ENCODE peak calls at places on chromosomes 2 and 18, in six cellular contexts. One of them, this sample, is unnamed.
A peak's percentile ranks its signal among the peaks of the same experiment; 100 is the strongest.

GRCh38 chr2:161120775-161121174 is 39.5 kb upstream of the TANK start:
- DNase-seq in mammary epithelial cell: no peak
- DNase-seq in fibroblast of the aortic adventitia: no peak
- DNase-seq in lower lobe of right lung: no peak
- DNase-seq in hepatocyte: no peak
- DNase-seq in CD4-positive, alpha-beta memory T cell: no peak
- DNase-seq in this sample: no peak

GRCh38 chr2:29065479-29065847 is 8.9 kb downstream of the PCARE start:
- DNase-seq in mammary epithelial cell: peak; percentile 29
- DNase-seq in fibroblast of the aortic adventitia: no peak
- DNase-seq in lower lobe of right lung: no peak
- DNase-seq in hepatocyte: no peak
- DNase-seq in CD4-positive, alpha-beta memory T cell: no peak
- DNase-seq in this sample: no peak

GRCh38 chr2:238182362-238182761 is 21.1 kb downstream of the ILKAP start:
- DNase-seq in mammary epithelial cell: no peak
- DNase-seq in fibroblast of the aortic adventitia: no peak
- DNase-seq in lower lobe of right lung: no peak
- DNase-seq in hepatocyte: no peak
- DNase-seq in CD4-positive, alpha-beta memory T cell: no peak
- DNase-seq in this sample: no peak

GRCh38 chr2:63023444-63023843 is 27.2 kb upstream of the OTX1 start:
- DNase-seq in mammary epithelial cell: peak; percentile 25
- DNase-seq in fibroblast of the aortic adventitia: peak; percentile 30
- DNase-seq in lower lobe of right lung: no peak
- DNase-seq in hepatocyte: peak; percentile 11
- DNase-seq in CD4-positive, alpha-beta memory T cell: no peak
- DNase-seq in this sample: no peak

GRCh38 chr2:207813221-207813916 is 43.7 kb upstream of the FZD5 start:
- DNase-seq in mammary epithelial cell: no peak
- DNase-seq in fibroblast of the aortic adventitia: no peak
- DNase-seq in lower lobe of right lung: no peak
- DNase-seq in hepatocyte: no peak
- DNase-seq in CD4-positive, alpha-beta memory T cell: no peak
- DNase-seq in this sample: no peak

GRCh38 chr2:215979615-215980014 is 33.7 kb downstream of the MREG start:
- DNase-seq in mammary epithelial cell: no peak
- DNase-seq in fibroblast of the aortic adventitia: no peak
- DNase-seq in lower lobe of right lung: no peak
- DNase-seq in hepatocyte: no peak
- DNase-seq in CD4-positive, alpha-beta memory T cell: peak; percentile 10
- DNase-seq in this sample: no peak

GRCh38 chr2:6067806-6068205 is 375.6 kb downstream of the SOX11 start:
- DNase-seq in mammary epithelial cell: no peak
- DNase-seq in fibroblast of the aortic adventitia: no peak
- DNase-seq in lower lobe of right lung: no peak
- DNase-seq in hepatocyte: no peak
- DNase-seq in CD4-positive, alpha-beta memory T cell: no peak
- DNase-seq in this sample: no peak

GRCh38 chr2:189276277-189276676 is 96.7 kb upstream of the COL5A2 start:
- DNase-seq in mammary epithelial cell: peak; percentile 87
- DNase-seq in fibroblast of the aortic adventitia: peak; percentile 94
- DNase-seq in lower lobe of right lung: no peak
- DNase-seq in hepatocyte: peak; percentile 33
- DNase-seq in CD4-positive, alpha-beta memory T cell: no peak
- DNase-seq in this sample: no peak

GRCh38 chr2:62586981-62587380 is 81.0 kb upstream of the TMEM17 start:
- DNase-seq in mammary epithelial cell: peak; percentile 85
- DNase-seq in fibroblast of the aortic adventitia: no peak
- DNase-seq in lower lobe of right lung: no peak
- DNase-seq in hepatocyte: no peak
- DNase-seq in CD4-positive, alpha-beta memory T cell: no peak
- DNase-seq in this sample: no peak

GRCh38 chr2:211836409-211836808 is 702.2 kb downstream of the ERBB4 start:
- DNase-seq in mammary epithelial cell: peak; percentile 8
- DNase-seq in fibroblast of the aortic adventitia: no peak
- DNase-seq in lower lobe of right lung: no peak
- DNase-seq in hepatocyte: no peak
- DNase-seq in CD4-positive, alpha-beta memory T cell: no peak
- DNase-seq in this sample: no peak

GRCh38 chr2:191580581-191580980 is 97.4 kb upstream of the NABP1 start:
- DNase-seq in mammary epithelial cell: no peak
- DNase-seq in fibroblast of the aortic adventitia: peak; percentile 50
- DNase-seq in lower lobe of right lung: no peak
- DNase-seq in hepatocyte: no peak
- DNase-seq in CD4-positive, alpha-beta memory T cell: no peak
- DNase-seq in this sample: no peak

GRCh38 chr2:65730186-65730585 is 297.8 kb upstream of the SPRED2 start:
- DNase-seq in mammary epithelial cell: no peak
- DNase-seq in fibroblast of the aortic adventitia: no peak
- DNase-seq in lower lobe of right lung: no peak
- DNase-seq in hepatocyte: no peak
- DNase-seq in CD4-positive, alpha-beta memory T cell: no peak
- DNase-seq in this sample: no peak

GRCh38 chr2:217732995-217733394 is 269.8 kb downstream of the TNS1 start:
- DNase-seq in mammary epithelial cell: no peak
- DNase-seq in fibroblast of the aortic adventitia: peak; percentile 37
- DNase-seq in lower lobe of right lung: no peak
- DNase-seq in hepatocyte: no peak
- DNase-seq in CD4-positive, alpha-beta memory T cell: no peak
- DNase-seq in this sample: no peak

GRCh38 chr2:136134126-136134525 is 16.2 kb upstream of the CXCR4 start:
- DNase-seq in mammary epithelial cell: no peak
- DNase-seq in fibroblast of the aortic adventitia: no peak
- DNase-seq in lower lobe of right lung: no peak
- DNase-seq in hepatocyte: no peak
- DNase-seq in CD4-positive, alpha-beta memory T cell: peak; percentile 66
- DNase-seq in this sample: no peak

GRCh38 chr2:63652063-63652985 is 63.6 kb downstream of the MDH1 start:
- DNase-seq in mammary epithelial cell: no peak
- DNase-seq in fibroblast of the aortic adventitia: no peak
- DNase-seq in lower lobe of right lung: no peak
- DNase-seq in hepatocyte: no peak
- DNase-seq in CD4-positive, alpha-beta memory T cell: no peak
- DNase-seq in this sample: no peak

GRCh38 chr2:177036754-177037153 is 175.8 kb upstream of the HNRNPA3 start:
- DNase-seq in mammary epithelial cell: no peak
- DNase-seq in fibroblast of the aortic adventitia: no peak
- DNase-seq in lower lobe of right lung: no peak
- DNase-seq in hepatocyte: no peak
- DNase-seq in CD4-positive, alpha-beta memory T cell: no peak
- DNase-seq in this sample: no peak

GRCh38 chr2:128695646-128696240 is 377.1 kb upstream of the HS6ST1 start:
- DNase-seq in mammary epithelial cell: no peak
- DNase-seq in fibroblast of the aortic adventitia: no peak
- DNase-seq in lower lobe of right lung: no peak
- DNase-seq in hepatocyte: no peak
- DNase-seq in CD4-positive, alpha-beta memory T cell: no peak
- DNase-seq in this sample: no peak

GRCh38 chr2:20242727-20243377 is 17.9 kb upstream of the SDC1 start:
- DNase-seq in mammary epithelial cell: no peak
- DNase-seq in fibroblast of the aortic adventitia: no peak
- DNase-seq in lower lobe of right lung: no peak
- DNase-seq in hepatocyte: no peak
- DNase-seq in CD4-positive, alpha-beta memory T cell: no peak
- DNase-seq in this sample: no peak

GRCh38 chr2:105697781-105698449 is 46.8 kb upstream of the NCK2 start:
- DNase-seq in mammary epithelial cell: no peak
- DNase-seq in fibroblast of the aortic adventitia: no peak
- DNase-seq in lower lobe of right lung: no peak
- DNase-seq in hepatocyte: no peak
- DNase-seq in CD4-positive, alpha-beta memory T cell: no peak
- DNase-seq in this sample: no peak

GRCh38 chr18:5868218-5868904 is 27.0 kb downstream of the TMEM200C start:
- DNase-seq in mammary epithelial cell: peak; percentile 66
- DNase-seq in fibroblast of the aortic adventitia: peak; percentile 92
- DNase-seq in lower lobe of right lung: peak; percentile 59
- DNase-seq in hepatocyte: peak; percentile 94
- DNase-seq in CD4-positive, alpha-beta memory T cell: no peak
- DNase-seq in this sample: peak; percentile 18

DNA sequence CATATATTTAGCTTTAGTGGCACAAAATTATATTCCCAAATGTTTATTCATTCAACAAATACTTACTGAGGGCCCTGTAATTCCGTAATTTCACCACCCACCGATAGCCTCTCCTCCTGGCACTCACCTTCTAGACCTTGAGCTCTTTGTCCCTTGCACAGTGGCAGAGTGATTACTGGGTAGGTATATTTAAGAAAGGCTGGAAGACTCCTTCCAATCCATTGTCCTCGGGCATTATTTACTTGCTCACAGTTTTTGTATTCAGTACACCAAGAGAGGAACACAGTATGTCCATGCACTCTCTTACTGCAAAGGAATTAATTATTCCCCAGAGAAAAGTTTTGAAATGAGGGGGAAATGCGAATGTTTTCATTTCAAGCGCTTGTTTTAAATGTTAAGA is 1.1 kb upstream of the CDCA7 start:
- DNase-seq in mammary epithelial cell: no peak
- DNase-seq in fibroblast of the aortic adventitia: no peak
- DNase-seq in lower lobe of right lung: no peak
- DNase-seq in hepatocyte: no peak
- DNase-seq in CD4-positive, alpha-beta memory T cell: no peak
- DNase-seq in this sample: no peak
- H3K4me3 ChIP-seq in mammary epithelial cell: no peak overlapping the region
- H3K4me3 ChIP-seq in fibroblast of the aortic adventitia: no peak overlapping the region
- H3K4me3 ChIP-seq in lower lobe of right lung: no peak overlapping the region
- H3K4me3 ChIP-seq in hepatocyte: no peak overlapping the region
- H3K4me3 ChIP-seq in CD4-positive, alpha-beta memory T cell: no peak overlapping the region
- H3K4me3 ChIP-seq in this sample: no peak overlapping the region

GRCh38 chr2:8659735-8660492 is 21.9 kb upstream of the ID2 start:
- DNase-seq in mammary epithelial cell: no peak
- DNase-seq in fibroblast of the aortic adventitia: no peak
- DNase-seq in lower lobe of right lung: no peak
- DNase-seq in hepatocyte: no peak
- DNase-seq in CD4-positive, alpha-beta memory T cell: no peak
- DNase-seq in this sample: no peak

GRCh38 chr2:8656811-8657210 is 25.0 kb upstream of the ID2 start:
- DNase-seq in mammary epithelial cell: no peak
- DNase-seq in fibroblast of the aortic adventitia: no peak
- DNase-seq in lower lobe of right lung: no peak
- DNase-seq in hepatocyte: no peak
- DNase-seq in CD4-positive, alpha-beta memory T cell: no peak
- DNase-seq in this sample: no peak

GRCh38 chr2:8659092-8659734 is 22.6 kb upstream of the ID2 start:
- DNase-seq in mammary epithelial cell: no peak
- DNase-seq in fibroblast of the aortic adventitia: no peak
- DNase-seq in lower lobe of right lung: no peak
- DNase-seq in hepatocyte: no peak
- DNase-seq in CD4-positive, alpha-beta memory T cell: no peak
- DNase-seq in this sample: peak; percentile 65

GRCh38 chr2:8657423-8658062 is 24.3 kb upstream of the ID2 start:
- DNase-seq in mammary epithelial cell: no peak
- DNase-seq in fibroblast of the aortic adventitia: no peak
- DNase-seq in lower lobe of right lung: no peak
- DNase-seq in hepatocyte: no peak
- DNase-seq in CD4-positive, alpha-beta memory T cell: no peak
- DNase-seq in this sample: no peak

GRCh38 chr2:8658064-8658862 is 23.6 kb upstream of the ID2 start:
- DNase-seq in mammary epithelial cell: no peak
- DNase-seq in fibroblast of the aortic adventitia: no peak
- DNase-seq in lower lobe of right lung: no peak
- DNase-seq in hepatocyte: no peak
- DNase-seq in CD4-positive, alpha-beta memory T cell: no peak
- DNase-seq in this sample: no peak
- H3K4me3 ChIP-seq in mammary epithelial cell: no peak overlapping the region
- H3K4me3 ChIP-seq in fibroblast of the aortic adventitia: no peak overlapping the region
- H3K4me3 ChIP-seq in lower lobe of right lung: no peak overlapping the region
- H3K4me3 ChIP-seq in hepatocyte: no peak overlapping the region
- H3K4me3 ChIP-seq in CD4-positive, alpha-beta memory T cell: no peak overlapping the region
- H3K4me3 ChIP-seq in this sample: no peak overlapping the region

GRCh38 chr2:233161730-233162129 is 89.7 kb upstream of the ATG16L1 start:
- DNase-seq in mammary epithelial cell: no peak
- DNase-seq in fibroblast of the aortic adventitia: no peak
- DNase-seq in lower lobe of right lung: no peak
- DNase-seq in hepatocyte: no peak
- DNase-seq in CD4-positive, alpha-beta memory T cell: no peak
- DNase-seq in this sample: no peak
- H3K4me3 ChIP-seq in mammary epithelial cell: no peak overlapping the region
- H3K4me3 ChIP-seq in fibroblast of the aortic adventitia: no peak overlapping the region
- H3K4me3 ChIP-seq in lower lobe of right lung: no peak overlapping the region
- H3K4me3 ChIP-seq in hepatocyte: no peak overlapping the region
- H3K4me3 ChIP-seq in CD4-positive, alpha-beta memory T cell: no peak overlapping the region
- H3K4me3 ChIP-seq in this sample: no peak overlapping the region

GRCh38 chr2:16604236-16604635 is 61.4 kb downstream of the CYRIA start:
- DNase-seq in mammary epithelial cell: peak; percentile 77
- DNase-seq in fibroblast of the aortic adventitia: no peak
- DNase-seq in lower lobe of right lung: no peak
- DNase-seq in hepatocyte: peak; percentile 51
- DNase-seq in CD4-positive, alpha-beta memory T cell: no peak
- DNase-seq in this sample: no peak

GRCh38 chr2:16612490-16612889 is 53.1 kb downstream of the CYRIA start:
- DNase-seq in mammary epithelial cell: no peak
- DNase-seq in fibroblast of the aortic adventitia: no peak
- DNase-seq in lower lobe of right lung: no peak
- DNase-seq in hepatocyte: no peak
- DNase-seq in CD4-positive, alpha-beta memory T cell: no peak
- DNase-seq in this sample: no peak

GRCh38 chr2:16607306-16607705 is 58.3 kb downstream of the CYRIA start:
- DNase-seq in mammary epithelial cell: no peak
- DNase-seq in fibroblast of the aortic adventitia: no peak
- DNase-seq in lower lobe of right lung: no peak
- DNase-seq in hepatocyte: peak; percentile 54
- DNase-seq in CD4-positive, alpha-beta memory T cell: no peak
- DNase-seq in this sample: no peak

GRCh38 chr2:16613475-16613874 is 52.2 kb downstream of the CYRIA start:
- DNase-seq in mammary epithelial cell: no peak
- DNase-seq in fibroblast of the aortic adventitia: peak; percentile 4
- DNase-seq in lower lobe of right lung: no peak
- DNase-seq in hepatocyte: peak; percentile 17
- DNase-seq in CD4-positive, alpha-beta memory T cell: no peak
- DNase-seq in this sample: no peak

DNA sequence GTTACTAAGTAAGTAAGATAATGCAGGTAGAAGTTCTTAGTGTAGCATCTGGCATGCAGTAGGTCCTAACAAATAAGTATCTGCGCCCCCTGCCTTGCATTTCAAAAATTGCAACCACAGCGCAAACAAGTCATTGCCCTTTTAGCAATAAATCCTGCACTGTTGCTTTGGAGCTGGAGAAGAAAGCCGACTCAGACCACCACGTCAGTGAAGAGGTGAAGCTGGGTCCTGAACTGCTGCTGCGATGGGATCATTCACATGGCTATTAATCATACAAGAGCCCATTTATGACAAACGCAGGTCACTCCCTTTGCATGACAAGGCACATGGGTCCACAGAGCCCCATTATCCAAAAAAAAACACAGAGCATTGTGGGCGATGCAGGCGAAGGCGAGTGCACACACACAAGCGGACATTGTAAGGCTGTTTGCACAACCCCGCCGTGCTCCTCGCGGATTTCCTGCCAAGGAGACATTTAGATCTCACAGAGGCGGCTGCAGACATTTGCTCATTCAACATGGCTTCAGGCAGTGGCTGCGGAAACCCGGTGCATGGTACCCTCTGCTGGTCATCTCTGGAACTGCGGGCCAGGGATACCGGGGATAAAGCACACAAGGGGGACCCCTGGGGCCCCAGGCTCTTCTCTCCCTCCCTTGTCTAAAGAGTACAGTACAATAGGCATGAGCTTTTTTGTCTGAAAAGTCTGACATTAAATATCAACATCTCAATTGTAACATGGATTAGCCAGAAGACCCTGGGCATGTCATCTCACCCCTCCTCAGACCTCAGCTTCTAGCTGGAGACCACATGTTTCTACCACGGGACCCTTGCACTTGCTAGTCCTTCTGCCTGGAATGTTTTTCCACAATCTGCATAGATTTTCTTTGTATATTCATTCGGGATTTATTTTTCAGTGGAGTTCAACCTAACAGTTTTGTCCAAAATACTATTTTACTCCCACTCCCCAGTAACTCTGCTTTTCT is 56.7 kb downstream of the CYRIA start:
- DNase-seq in mammary epithelial cell: peak; percentile 61
- DNase-seq in fibroblast of the aortic adventitia: peak; percentile 69
- DNase-seq in lower lobe of right lung: peak; percentile 86
- DNase-seq in hepatocyte: peak; percentile 87
- DNase-seq in CD4-positive, alpha-beta memory T cell: peak; percentile 75
- DNase-seq in this sample: peak; percentile 92
- H3K4me3 ChIP-seq in mammary epithelial cell: peak overlapping the region; percentile 16
- H3K4me3 ChIP-seq in fibroblast of the aortic adventitia: peak overlapping the region; percentile 60
- H3K4me3 ChIP-seq in lower lobe of right lung: peak overlapping the region; percentile 53
- H3K4me3 ChIP-seq in hepatocyte: peak overlapping the region; percentile 22
- H3K4me3 ChIP-seq in CD4-positive, alpha-beta memory T cell: peak overlapping the region; percentile 73
- H3K4me3 ChIP-seq in this sample: peak overlapping the region; percentile 35